ENCODE peak calls at places on chromosomes 5 and 9, in ten cellular contexts. S is myocyte, W is HEK293T, O is spleen, R is GOT3, M is kidney tubule cell, J is Right ventricle myocardium superior, Y is psoas muscle, T is GM12892, V is nucleus accumbens. B is an unnamed sample.

GRCh38 chr9:126915281-126915816 is 767 bp downstream of the RALGPS1 start:
- DNase-seq in S (no peak), W (no peak), O (peak), R (no peak), M (peak), J (peak), Y (peak), T (peak), V (no peak), B (no peak)

GRCh38 chr5:111805071-111805470 is 48.1 kb upstream of the NREP start:
- DNase-seq in S (no peak), W (no peak), O (no peak), R (no peak), M (no peak), J (no peak), Y (no peak), T (no peak), V (no peak), B (no peak)

GRCh38 chr9:120729796-120730195 is 15.5 kb upstream of the MEGF9 start:
- DNase-seq in S (peak), W (no peak), O (no peak), R (no peak), M (peak), J (no peak), Y (no peak), T (no peak), V (no peak), B (no peak)

GRCh38 chr9:129027685-129028191 is 393 bp downstream of the SH3GLB2 start:
- DNase-seq in S (no peak), W (peak), O (peak), R (no peak), M (peak), J (no peak), Y (no peak), T (no peak), V (no peak), B (no peak)

GRCh38 chr5:56415356-56415765 is 182.2 kb upstream of the ANKRD55 start:
- DNase-seq in S (no peak), W (no peak), O (peak), R (no peak), M (no peak), J (peak), Y (peak), T (peak), V (peak), B (peak)

GRCh38 chr5:126516133-126516532 is 78.9 kb downstream of the ALDH7A1 start:
- DNase-seq in S (peak), W (no peak), O (no peak), R (no peak), M (peak), J (no peak), Y (no peak), T (no peak), V (no peak), B (peak)

GRCh38 chr9:17942498-17942897 is 363.6 kb downstream of the SH3GL2 start:
- DNase-seq in S (no peak), W (no peak), O (no peak), R (no peak), M (no peak), J (no peak), Y (no peak), T (no peak), V (no peak), B (no peak)

GRCh38 chr5:85453026-85453349 is 1068.3 kb upstream of the EDIL3 start:
- DNase-seq in S (no peak), W (no peak), O (no peak), R (no peak), M (no peak), J (no peak), Y (no peak), T (no peak), V (no peak), B (peak)

GRCh38 chr9:34363619-34364351 is 12.9 kb downstream of the MYORG start:
- DNase-seq in S (no peak), W (no peak), O (no peak), R (no peak), M (no peak), J (peak), Y (peak), T (no peak), V (no peak), B (no peak)

GRCh38 chr9:137581361-137582285 is 2.9 kb upstream of the DPH7 start:
- DNase-seq in S (no peak), W (no peak), O (no peak), R (no peak), M (no peak), J (no peak), Y (no peak), T (no peak), V (no peak), B (no peak)

GRCh38 chr9:136762915-136763648 is 1.2 kb downstream of the LCN15 start:
- DNase-seq in S (no peak), W (peak), O (no peak), R (no peak), M (no peak), J (no peak), Y (peak), T (no peak), V (no peak), B (no peak)

GRCh38 chr9:137582286-137582860 is 3.6 kb upstream of the DPH7 start:
- DNase-seq in S (peak), W (peak), O (no peak), R (no peak), M (no peak), J (no peak), Y (peak), T (no peak), V (no peak), B (no peak)

GRCh38 chr9:134340475-134341186 is 14.4 kb downstream of the RXRA start:
- DNase-seq in S (no peak), W (no peak), O (no peak), R (no peak), M (no peak), J (peak), Y (no peak), T (no peak), V (no peak), B (no peak)

GRCh38 chr5:145760660-145761059 is 74.5 kb downstream of the PRELID2 start:
- DNase-seq in S (no peak), W (no peak), O (no peak), R (no peak), M (no peak), J (no peak), Y (no peak), T (no peak), V (no peak), B (no peak)

GRCh38 chr9:126015446-126015845 is 268.3 kb downstream of the PBX3 start:
- DNase-seq in S (no peak), W (no peak), O (no peak), R (no peak), M (no peak), J (no peak), Y (peak), T (no peak), V (no peak), B (no peak)

GRCh38 chr9:131744171-131744714 is 4.4 kb upstream of the RAPGEF1 start:
- DNase-seq in S (no peak), W (no peak), O (no peak), R (no peak), M (peak), J (no peak), Y (no peak), T (no peak), V (no peak), B (peak)

GRCh38 chr5:28499764-28500290 is 1461.4 kb upstream of the CDH9 start:
- DNase-seq in S (peak), W (no peak), O (no peak), R (no peak), M (peak), J (no peak), Y (no peak), T (no peak), V (no peak), B (peak)

GRCh38 chr9:122777935-122778671 is 10.6 kb upstream of the OR5C1 start:
- DNase-seq in S (peak), W (no peak), O (no peak), R (no peak), M (peak), J (no peak), Y (no peak), T (no peak), V (no peak), B (peak)

GRCh38 chr5:169006206-169006605 is 294.7 kb downstream of the SLIT3 start:
- DNase-seq in S (no peak), W (no peak), O (no peak), R (no peak), M (no peak), J (no peak), Y (no peak), T (no peak), V (no peak), B (no peak)

B was measured in bronchial epithelial cell.